ENCODE peak calls at places on chromosomes 16 and 17, in five cellular contexts. S is astrocyte of the cerebellum, A is Peyer's patch, Z is WTC11, X is OCI-LY7. W is an unnamed sample.

GRCh38 chr17:14833201-14833773 is 431.8 kb downstream of the PMP22 start:
- DNase-seq in S (peak; percentile 11), A (no peak), Z (no peak), X (no peak), W (no peak)

GRCh38 chr17:14731591-14731990 is 430.7 kb downstream of the HS3ST3B1 start:
- DNase-seq in S (no peak), A (no peak), Z (no peak), X (no peak), W (no peak)

GRCh38 chr16:57534337-57534880 is 2.0 kb downstream of the CCDC102A start:
- DNase-seq in S (no peak), A (peak; percentile 43), Z (peak; percentile 6), X (no peak), W (no peak)

GRCh38 chr17:77107506-77108433 is 33.0 kb upstream of the SEC14L1 start:
- DNase-seq in S (no peak), A (peak; percentile 51), Z (no peak), X (no peak), W (peak; percentile 55)

GRCh38 chr17:68134046-68134637 is 98.6 kb downstream of the KPNA2 start:
- DNase-seq in S (no peak), A (no peak), Z (no peak), X (no peak), W (no peak)

GRCh38 chr16:72664122-72664479 is 383.8 kb downstream of the ZFHX3 start:
- DNase-seq in S (no peak), A (no peak), Z (no peak), X (no peak), W (no peak)

GRCh38 chr16:23679274-23679985 is 741 bp downstream of the PLK1 start:
- DNase-seq in S (no peak), A (peak; percentile 51), Z (peak; percentile 60), X (peak; percentile 49), W (no peak)

GRCh38 chr17:58330997-58331814 is 2.6 kb upstream of the TSPOAP1 start:
- DNase-seq in S (no peak), A (peak; percentile 88), Z (peak; percentile 12), X (peak; percentile 83), W (peak; percentile 58)

GRCh38 chr16:72271841-72272240 is 99.9 kb upstream of the PMFBP1 start:
- DNase-seq in S (no peak), A (no peak), Z (no peak), X (no peak), W (no peak)

GRCh38 chr17:82957961-82958491 is 118.2 kb upstream of the ZNF750 start:
- DNase-seq in S (no peak), A (peak; percentile 36), Z (no peak), X (no peak), W (no peak)

GRCh38 chr16:11297492-11298142 is 16.5 kb upstream of the PRM1 start:
- DNase-seq in S (no peak), A (peak; percentile 94), Z (peak; percentile 69), X (peak; percentile 96), W (peak; percentile 85)

GRCh38 chr16:69049146-69049545 is 56.3 kb upstream of the HAS3 start:
- DNase-seq in S (peak; percentile 53), A (no peak), Z (no peak), X (no peak), W (no peak)

GRCh38 chr17:72151565-72152391 is 31.0 kb downstream of the SOX9 start:
- DNase-seq in S (no peak), A (no peak), Z (peak; percentile 18), X (no peak), W (no peak)

GRCh38 chr17:39928868-39929651 is 1.5 kb downstream of the LRRC3C start:
- DNase-seq in S (peak; percentile 84), A (no peak), Z (no peak), X (no peak), W (no peak)

GRCh38 chr17:81991684-81992513 is 14.5 kb downstream of the ASPSCR1 start:
- DNase-seq in S (no peak), A (peak; percentile 89), Z (peak; percentile 52), X (no peak), W (no peak)

GRCh38 chr17:43822566-43823190 is 10.3 kb downstream of the MPP3 start:
- DNase-seq in S (no peak), A (no peak), Z (no peak), X (no peak), W (no peak)

GRCh38 chr16:58099097-58099955 is 29.9 kb downstream of the CFAP20 start:
- DNase-seq in S (no peak), A (no peak), Z (no peak), X (no peak), W (no peak)

GRCh38 chr17:68431661-68432071 is 25.6 kb downstream of the WIPI1 start:
- DNase-seq in S (peak; percentile 15), A (no peak), Z (peak; percentile 42), X (peak; percentile 73), W (no peak)

GRCh38 chr16:50683689-50684374 is 2.7 kb upstream of the SNX20 start:
- DNase-seq in S (no peak), A (peak; percentile 83), Z (no peak), X (peak; percentile 34), W (peak; percentile 62)

GRCh38 chr16:23104032-23104955 is 45.0 kb downstream of the USP31 start:
- DNase-seq in S (no peak), A (no peak), Z (no peak), X (no peak), W (no peak)

GRCh38 chr17:53630115-53630514 is 192.6 kb upstream of the KIF2B start:
- DNase-seq in S (no peak), A (no peak), Z (no peak), X (no peak), W (no peak)

GRCh38 chr17:7407483-7408231 is at the start of gene NLGN2:
- DNase-seq in S (no peak), A (no peak), Z (no peak), X (no peak), W (no peak)

GRCh38 chr16:75147968-75148310 is 385 bp upstream of the ZFP1 start:
- DNase-seq in S (no peak), A (no peak), Z (no peak), X (no peak), W (no peak)

GRCh38 chr16:53413864-53414263 is 20.4 kb upstream of the RBL2 start:
- DNase-seq in S (no peak), A (no peak), Z (no peak), X (no peak), W (no peak)

GRCh38 chr17:15885770-15886169 is 59.2 kb upstream of the ADORA2B start:
- DNase-seq in S (no peak), A (no peak), Z (no peak), X (no peak), W (no peak)

GRCh38 chr17:50056217-50056960 is 479 bp downstream of the ITGA3 start:
- DNase-seq in S (no peak), A (peak; percentile 81), Z (peak; percentile 89), X (peak; percentile 82), W (peak; percentile 48)

GRCh38 chr17:22511431-22511830 is 819.1 kb downstream of the KCNJ18 start:
- DNase-seq in S (no peak), A (no peak), Z (no peak), X (no peak), W (no peak)

GRCh38 chr17:22512057-22512456 is 819.7 kb downstream of the KCNJ18 start:
- DNase-seq in S (no peak), A (no peak), Z (no peak), X (no peak), W (no peak)

GRCh38 chr17:22512506-22512905 is 820.2 kb downstream of the KCNJ18 start:
- DNase-seq in S (no peak), A (no peak), Z (no peak), X (no peak), W (no peak)

GRCh38 chr17:22514315-22514714 is 822.0 kb downstream of the KCNJ18 start:
- DNase-seq in S (no peak), A (no peak), Z (no peak), X (no peak), W (no peak)

GRCh38 chr17:22512997-22513538 is 820.7 kb downstream of the KCNJ18 start:
- DNase-seq in S (no peak), A (no peak), Z (no peak), X (no peak), W (no peak)
- TF ChIP-seq CTCF in S (no peak), A (no peak), Z (no peak), X (peak; percentile 37), W (no peak)

GRCh38 chr16:85239871-85240270 is 127.6 kb upstream of the CIBAR2 start:
- DNase-seq in S (no peak), A (no peak), Z (no peak), X (no peak), W (no peak)

GRCh38 chr16:85235988-85236831 is 123.9 kb upstream of the CIBAR2 start:
- DNase-seq in S (no peak), A (no peak), Z (no peak), X (no peak), W (no peak)

GRCh38 chr16:85237817-85238216 is 125.5 kb upstream of the CIBAR2 start:
- DNase-seq in S (no peak), A (no peak), Z (no peak), X (no peak), W (no peak)

GRCh38 chr16:85239239-85239638 is 127.0 kb upstream of the CIBAR2 start:
- DNase-seq in S (no peak), A (no peak), Z (no peak), X (no peak), W (no peak)

GRCh38 chr16:85238233-85238647 is 126.0 kb upstream of the CIBAR2 start:
- DNase-seq in S (peak; percentile 66), A (peak; percentile 66), Z (peak; percentile 77), X (no peak), W (no peak)
- TF ChIP-seq CTCF in S (peak; percentile 36), A (no peak), Z (no peak), X (peak; percentile 15), W (no peak)

GRCh38 chr16:54944002-54944401 is 13.3 kb downstream of the IRX5 start:
- DNase-seq in S (no peak), A (no peak), Z (no peak), X (no peak), W (no peak)

GRCh38 chr16:54945063-54945462 is 14.4 kb downstream of the IRX5 start:
- DNase-seq in S (no peak), A (no peak), Z (no peak), X (no peak), W (no peak)

GRCh38 chr16:54940279-54940604 is 9.6 kb downstream of the IRX5 start:
- DNase-seq in S (no peak), A (no peak), Z (no peak), X (no peak), W (no peak)

GRCh38 chr16:54939537-54940278 is 9.0 kb downstream of the IRX5 start:
- DNase-seq in S (no peak), A (no peak), Z (peak; percentile 56), X (no peak), W (no peak)

DNA sequence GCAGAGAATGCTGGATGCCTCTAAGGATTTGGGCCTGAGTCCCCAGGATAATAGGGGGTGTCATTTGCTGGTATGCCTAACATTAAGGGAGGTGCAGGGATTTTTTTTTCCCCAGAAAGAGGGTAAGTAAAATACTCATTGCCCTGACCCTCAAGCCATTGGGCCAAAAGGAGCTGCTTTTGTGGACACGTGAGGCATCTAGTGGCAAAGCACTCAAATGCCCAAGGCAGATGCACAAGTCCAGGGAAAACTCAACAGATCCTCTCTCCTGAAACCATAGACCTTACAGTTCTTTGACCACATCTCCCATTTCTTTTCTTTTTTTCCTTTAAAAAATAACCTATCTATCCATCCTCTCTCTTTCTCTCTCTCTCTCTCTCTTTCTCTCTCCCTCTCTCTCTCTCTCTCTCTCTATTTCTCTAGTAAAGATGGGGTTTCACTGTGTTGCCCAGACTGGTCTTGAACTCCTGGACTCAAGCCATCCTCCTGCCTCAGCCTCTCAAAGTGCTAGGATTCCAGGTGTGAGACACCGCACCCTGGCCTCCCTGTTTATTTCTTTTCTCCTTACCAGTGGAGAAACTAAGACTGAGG is 11.8 kb downstream of the IRX5 start:
- DNase-seq in S (no peak), A (no peak), Z (no peak), X (peak; percentile 19), W (no peak)
- TF ChIP-seq CTCF in S (no peak), A (no peak), Z (no peak), X (peak; percentile 53), W (no peak)

GRCh38 chr16:9050102-9050830 is 41.2 kb upstream of the HAPSTR1 start:
- DNase-seq in S (no peak), A (no peak), Z (peak; percentile 84), X (peak; percentile 27), W (no peak)
- TF ChIP-seq CTCF in S (peak; percentile 56), A (peak; percentile 11), Z (peak; percentile 96), X (peak; percentile 85), W (no peak)

W was measured in activated B cell treated with CpG ODN at 0.5 μM for 24 hours.